ENCODE peak calls at places on chromosomes 4 and X, in seven cellular contexts. R is dorsolateral prefrontal cortex; V is occipital lobe; G is epithelial cell of esophagus; S is CD8-positive, alpha-beta memory T cell; Y is mammary epithelial cell; C is LHCN-M2. A is an unnamed sample.

GRCh38 chrX:3393168-3393567 is 46.7 kb upstream of the MXRA5 start:
- DNase-seq in R (no peak), V (no peak), G (no peak), S (no peak), Y (no peak), C (no peak), A (no peak)

GRCh38 chrX:44651347-44651746 is 108.7 kb upstream of the FUNDC1 start:
- DNase-seq in R (peak), V (no peak), G (peak), S (no peak), Y (no peak), C (no peak), A (no peak)

GRCh38 chr4:91298156-91298700 is 1005.5 kb upstream of the GRID2 start:
- DNase-seq in R (no peak), V (no peak), G (no peak), S (no peak), Y (no peak), C (peak), A (no peak)

GRCh38 chrX:40012039-40012799 is 85.5 kb downstream of the BCOR start:
- DNase-seq in R (no peak), V (no peak), G (peak), S (no peak), Y (no peak), C (peak), A (no peak)

GRCh38 chr4:150268444-150268843 is 190.2 kb downstream of the DCLK2 start:
- DNase-seq in R (no peak), V (no peak), G (peak), S (no peak), Y (peak), C (peak), A (no peak)

GRCh38 chr4:64781737-64782326 is 372.6 kb upstream of the TECRL start:
- DNase-seq in R (no peak), V (no peak), G (peak), S (no peak), Y (peak), C (peak), A (no peak)

GRCh38 chrX:41389311-41389888 is 55.4 kb downstream of the DDX3X start:
- DNase-seq in R (no peak), V (no peak), G (no peak), S (no peak), Y (no peak), C (no peak), A (no peak)

GRCh38 chr4:80361329-80361900 is 25.9 kb downstream of the CFAP299 start:
- DNase-seq in R (no peak), V (no peak), G (peak), S (no peak), Y (peak), C (peak), A (no peak)

GRCh38 chrX:30906726-30907125 is 17.7 kb upstream of the TAB3 start:
- DNase-seq in R (no peak), V (no peak), G (peak), S (no peak), Y (peak), C (peak), A (no peak)

GRCh38 chrX:97050413-97050812 is 166.7 kb downstream of the RPA4 start:
- DNase-seq in R (no peak), V (no peak), G (no peak), S (no peak), Y (no peak), C (no peak), A (no peak)

GRCh38 chr4:112664611-112665010 is 27.7 kb downstream of the LARP7 start:
- DNase-seq in R (no peak), V (no peak), G (peak), S (no peak), Y (peak), C (no peak), A (no peak)

GRCh38 chr4:7699040-7699439 is 240.6 kb downstream of the AFAP1 start:
- DNase-seq in R (no peak), V (no peak), G (no peak), S (no peak), Y (peak), C (peak), A (no peak)

GRCh38 chr4:14841801-14842748 is 160.2 kb upstream of the CPEB2 start:
- DNase-seq in R (no peak), V (no peak), G (peak), S (no peak), Y (peak), C (peak), A (no peak)

GRCh38 chr4:20323991-20324390 is 72.3 kb downstream of the SLIT2 start:
- DNase-seq in R (no peak), V (no peak), G (peak), S (no peak), Y (peak), C (no peak), A (no peak)

GRCh38 chr4:72942565-72942964 is 127.0 kb downstream of the COX18 start:
- DNase-seq in R (no peak), V (no peak), G (no peak), S (no peak), Y (no peak), C (no peak), A (no peak)

GRCh38 chr4:13302876-13303275 is 181.3 kb downstream of the RAB28 start:
- DNase-seq in R (no peak), V (no peak), G (no peak), S (no peak), Y (no peak), C (no peak), A (no peak)

GRCh38 chrX:20265726-20266681 is 705 bp downstream of the RPS6KA3 start:
- DNase-seq in R (no peak), V (no peak), G (peak), S (peak), Y (peak), C (peak), A (no peak)

GRCh38 chr4:77820836-77821561 is 1.8 kb upstream of the CNOT6L start:
- DNase-seq in R (no peak), V (peak), G (peak), S (no peak), Y (peak), C (peak), A (no peak)

GRCh38 chrX:40005290-40006011 is 92.3 kb downstream of the BCOR start:
- DNase-seq in R (no peak), V (no peak), G (no peak), S (no peak), Y (no peak), C (no peak), A (no peak)

GRCh38 chr4:95835672-95836071 is 4.2 kb upstream of the PDHA2 start:
- DNase-seq in R (no peak), V (no peak), G (peak), S (no peak), Y (no peak), C (peak), A (no peak)

GRCh38 chr4:76582074-76582816 is 147.2 kb downstream of the SHROOM3 start:
- DNase-seq in R (no peak), V (no peak), G (no peak), S (no peak), Y (no peak), C (no peak), A (no peak)

GRCh38 chrX:66050140-66050569 is 10.3 kb upstream of the VSIG4 start:
- DNase-seq in R (no peak), V (no peak), G (no peak), S (no peak), Y (no peak), C (no peak), A (no peak)

GRCh38 chr4:150212927-150213326 is 134.7 kb downstream of the DCLK2 start:
- DNase-seq in R (no peak), V (no peak), G (peak), S (no peak), Y (peak), C (no peak), A (no peak)